ENCODE peak calls at places on chromosomes 6 and 20, in five cellular contexts. D, L, P, A and V are unnamed samples.
A peak's percentile ranks its signal among the peaks of the same experiment; 100 is the strongest.

GRCh38 chr6:50978631-50979030 is 160.0 kb downstream of the TFAP2B start:
- DNase-seq in L (no peak), D (no peak), A (no peak), P (no peak), V (no peak)

GRCh38 chr20:52748235-52748950 is 223.8 kb upstream of the TSHZ2 start:
- DNase-seq in P (no peak), A (no peak), D (peak; percentile 15), L (no peak), V (peak; percentile 24)

GRCh38 chr6:105318660-105319059 is 84.2 kb downstream of the PREP start:
- DNase-seq in L (no peak), D (peak; percentile 32), A (no peak), P (no peak), V (no peak)

GRCh38 chr6:111583986-111584385 is 21.7 kb downstream of the TRAF3IP2 start:
- DNase-seq in D (no peak), L (no peak), P (no peak), A (no peak), V (no peak)

GRCh38 chr6:163409712-163410111 is 4.8 kb upstream of the QKI start:
- DNase-seq in D (no peak), L (no peak), A (no peak), P (no peak), V (no peak)

GRCh38 chr6:9197726-9198125 is 762.4 kb upstream of the SLC35B3 start:
- DNase-seq in P (no peak), A (no peak), L (no peak), D (no peak), V (no peak)

GRCh38 chr20:22438926-22439325 is 145.4 kb downstream of the FOXA2 start:
- DNase-seq in P (no peak), L (no peak), A (no peak), D (no peak), V (no peak)

GRCh38 chr6:3426091-3426780 is 30.6 kb downstream of the SLC22A23 start:
- DNase-seq in L (no peak), P (no peak), A (no peak), D (no peak), V (no peak)

GRCh38 chr6:124119591-124119990 is 315.9 kb downstream of the NKAIN2 start:
- DNase-seq in D (no peak), L (no peak), A (no peak), P (no peak), V (no peak)

GRCh38 chr20:39795401-39796272 is 833.5 kb downstream of the DHX35 start:
- DNase-seq in A (no peak), L (no peak), D (peak; percentile 51), P (no peak), V (no peak)

GRCh38 chr6:84847349-84848160 is 83.2 kb upstream of the TBX18 start:
- DNase-seq in D (peak; percentile 25), P (no peak), L (no peak), A (no peak), V (no peak)

GRCh38 chr6:22146581-22147468 is 150.0 kb downstream of the PRL start:
- DNase-seq in A (no peak), L (no peak), D (no peak), P (no peak), V (peak; percentile 27)

GRCh38 chr20:8094845-8095244 is 37.2 kb upstream of the PLCB1 start:
- DNase-seq in P (no peak), A (no peak), L (no peak), D (peak; percentile 76), V (no peak)

GRCh38 chr6:11535801-11536230 is 1.7 kb upstream of the TMEM170B start:
- DNase-seq in A (no peak), D (peak; percentile 39), P (peak; percentile 38), L (no peak), V (no peak)

GRCh38 chr6:11918021-11918738 is 93.9 kb upstream of the HIVEP1 start:
- DNase-seq in D (peak; percentile 71), L (no peak), P (no peak), A (no peak), V (no peak)

GRCh38 chr20:31587545-31588389 is 17.3 kb upstream of the ID1 start:
- DNase-seq in A (peak; percentile 83), P (no peak), L (peak; percentile 79), D (peak; percentile 57), V (peak; percentile 82)

GRCh38 chr20:507006-507758 is 36.4 kb downstream of the CSNK2A1 start:
- DNase-seq in A (no peak), L (no peak), P (no peak), D (no peak), V (no peak)
- H3K4me1 ChIP-seq in A (no peaks in the 10 kb centered on the region), L (no peaks in the 10 kb centered on the region), P (no peaks in the 10 kb centered on the region), D (no peaks in the 10 kb centered on the region), V (peaks cover 26% of the 10 kb centered on the region)

GRCh38 chr6:161422710-161423109 is 148.8 kb upstream of the AGPAT4 start:
- DNase-seq in P (peak; percentile 50), A (no peak), D (no peak), L (no peak), V (no peak)

GRCh38 chr6:161415302-161415855 is 141.5 kb upstream of the AGPAT4 start:
- DNase-seq in L (no peak), D (no peak), A (no peak), P (no peak), V (no peak)

GRCh38 chr6:161417712-161418457 is 144.0 kb upstream of the AGPAT4 start:
- DNase-seq in D (peak; percentile 86), P (no peak), L (no peak), A (no peak), V (peak; percentile 62)

GRCh38 chr6:161414800-161415199 is 140.9 kb upstream of the AGPAT4 start:
- DNase-seq in P (no peak), L (no peak), D (no peak), A (no peak), V (no peak)

DNA sequence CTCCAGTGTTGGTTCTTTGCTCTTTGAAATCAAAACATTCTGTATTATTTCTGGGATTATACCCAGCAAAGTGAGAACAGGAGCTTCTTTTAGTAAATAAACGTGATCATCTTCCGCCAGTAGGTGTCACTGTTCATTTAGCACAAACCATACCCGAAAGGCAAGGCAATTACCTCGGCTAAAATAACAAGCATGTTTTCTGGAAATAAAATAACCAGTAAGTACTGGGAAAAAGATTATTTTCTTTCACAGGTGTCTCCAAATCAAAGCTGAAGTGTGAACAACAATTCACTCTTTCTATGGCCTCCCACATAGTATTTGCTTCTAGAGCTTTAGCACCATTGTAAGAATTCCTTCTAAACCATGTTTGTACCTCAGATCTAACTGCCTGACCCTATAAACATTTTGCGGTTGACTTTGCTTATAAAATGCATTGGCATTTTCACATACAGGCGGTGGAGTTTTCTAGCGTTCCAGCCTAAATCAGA is 144.6 kb upstream of the AGPAT4 start:
- DNase-seq in A (no peak), L (no peak), P (peak; percentile 49), D (peak; percentile 93), V (peak; percentile 39)
- H3K4me3 ChIP-seq in A (no peak overlapping the region), L (no peak overlapping the region), P (no peak overlapping the region), D (no peak overlapping the region), V (no peak overlapping the region)

GRCh38 chr20:45090481-45090880 is 10.4 kb downstream of the KCNS1 start:
- DNase-seq in P (no peak), A (no peak), L (no peak), D (no peak), V (no peak)

GRCh38 chr20:45087814-45088213 is 13.1 kb downstream of the KCNS1 start:
- DNase-seq in A (no peak), P (no peak), L (no peak), D (peak; percentile 29), V (no peak)

GRCh38 chr20:45085867-45086266 is 15.1 kb downstream of the KCNS1 start:
- DNase-seq in A (no peak), P (no peak), L (no peak), D (no peak), V (no peak)

GRCh38 chr20:45087115-45087785 is 13.7 kb downstream of the KCNS1 start:
- DNase-seq in L (no peak), D (no peak), A (no peak), P (no peak), V (no peak)

GRCh38 chr20:45088247-45088646 is 12.7 kb downstream of the KCNS1 start:
- DNase-seq in L (no peak), P (no peak), A (no peak), D (peak; percentile 72), V (no peak)
- H3K27ac ChIP-seq in L (no peak overlapping the region), P (no peak overlapping the region), A (no peak overlapping the region), D (peak overlapping the region; percentile 46), V (no peak overlapping the region)

GRCh38 chr6:44264154-44265002 is 973 bp downstream of the NFKBIE start:
- DNase-seq in L (no peak), D (no peak), A (peak; percentile 61), P (peak; percentile 48), V (peak; percentile 79)
- H3K4me1 ChIP-seq in L (peaks cover 37% of the 10 kb centered on the region), D (peaks cover 5% of the 10 kb centered on the region), A (peaks cover 15% of the 10 kb centered on the region), P (peaks cover 21% of the 10 kb centered on the region), V (peaks cover 32% of the 10 kb centered on the region)

GRCh38 chr20:47998736-47999135 is 213.5 kb upstream of the SULF2 start:
- DNase-seq in D (no peak), P (no peak), L (no peak), A (no peak), V (no peak)

GRCh38 chr20:48003021-48003420 is 217.7 kb upstream of the SULF2 start:
- DNase-seq in D (no peak), L (no peak), P (no peak), A (no peak), V (no peak)

GRCh38 chr20:47999166-47999565 is 213.9 kb upstream of the SULF2 start:
- DNase-seq in P (no peak), L (no peak), A (no peak), D (no peak), V (no peak)

GRCh38 chr20:48006036-48006833 is 221.0 kb upstream of the SULF2 start:
- DNase-seq in A (no peak), P (peak; percentile 54), D (no peak), L (no peak), V (no peak)

DNA sequence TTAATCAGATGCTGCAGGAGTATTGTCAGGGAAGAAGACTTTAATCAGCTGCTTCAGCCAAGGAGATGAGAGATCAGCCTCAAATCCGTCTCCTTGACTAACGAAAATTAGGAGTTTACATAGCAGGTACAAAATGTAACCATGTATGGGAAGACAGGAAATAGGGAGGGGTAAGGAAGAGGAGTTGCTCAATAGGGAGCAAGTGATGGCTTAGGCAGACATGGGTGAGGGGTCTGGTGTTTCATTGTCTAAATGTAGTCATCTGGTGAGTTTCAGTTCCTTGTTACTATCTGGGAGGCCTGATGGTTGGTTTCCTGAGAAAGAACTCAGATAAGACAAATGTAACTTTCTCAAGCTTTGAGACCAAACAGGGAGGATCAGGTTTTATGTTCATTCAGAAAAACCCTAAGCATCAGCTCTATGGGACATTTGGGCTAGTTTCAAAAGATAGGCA is 217.3 kb upstream of the SULF2 start:
- DNase-seq in L (no peak), A (no peak), D (no peak), P (no peak), V (no peak)
- H3K4me3 ChIP-seq in L (no peak overlapping the region), A (no peak overlapping the region), D (no peak overlapping the region), P (no peak overlapping the region), V (no peak overlapping the region)

GRCh38 chr6:45000833-45001232 is 327.3 kb upstream of the RUNX2 start:
- DNase-seq in D (no peak), L (no peak), A (no peak), P (no peak), V (no peak)

GRCh38 chr6:45003400-45003799 is 324.7 kb upstream of the RUNX2 start:
- DNase-seq in A (no peak), P (no peak), L (no peak), D (no peak), V (no peak)

GRCh38 chr6:45002390-45002789 is 325.7 kb upstream of the RUNX2 start:
- DNase-seq in A (no peak), P (no peak), D (peak; percentile 11), L (no peak), V (no peak)

GRCh38 chr6:45001663-45002062 is 326.5 kb upstream of the RUNX2 start:
- DNase-seq in P (no peak), L (no peak), D (no peak), A (no peak), V (no peak)

GRCh38 chr6:44999066-44999465 is 329.1 kb upstream of the RUNX2 start:
- DNase-seq in A (no peak), P (no peak), D (no peak), L (no peak), V (no peak)
- H3K27ac ChIP-seq in A (no peak overlapping the region), P (no peak overlapping the region), D (no peak overlapping the region), L (no peak overlapping the region), V (no peak overlapping the region)